ENCODE peak calls at places on chromosomes 13 and 19, in eight cellular contexts. G is cardiac muscle cell, C is A549, O is psoas muscle, X is left lung, B is uterus, L is esophagus squamous epithelium, Z is suprapubic skin. H is an unnamed sample.

GRCh38 chr13:43285891-43286602 is 262.7 kb downstream of the DNAJC15 start:
- DNase-seq in B (no peak), Z (no peak), O (peak), L (no peak), G (no peak), C (no peak), X (no peak), H (no peak)

GRCh38 chr13:103514188-103514587 is 448.0 kb upstream of the SLC10A2 start:
- DNase-seq in B (no peak), X (no peak), G (no peak), C (no peak), L (no peak), O (no peak), Z (no peak), H (no peak)

GRCh38 chr13:48028066-48028465 is 9.5 kb upstream of the NUDT15 start:
- DNase-seq in C (no peak), G (no peak), X (no peak), Z (no peak), L (no peak), B (no peak), O (no peak), H (no peak)

GRCh38 chr13:60019119-60019993 is 144.4 kb downstream of the DIAPH3 start:
- DNase-seq in C (no peak), B (no peak), O (no peak), G (peak), Z (no peak), L (no peak), X (no peak), H (no peak)

GRCh38 chr19:14073232-14073924 is 792 bp downstream of the MISP3 start:
- DNase-seq in X (peak), L (no peak), G (peak), B (peak), O (peak), C (peak), Z (no peak), H (peak)

GRCh38 chr13:20525144-20525600 is 485 bp downstream of the CRYL1 start:
- DNase-seq in B (peak), O (peak), G (peak), X (peak), C (no peak), L (no peak), Z (peak), H (peak)

GRCh38 chr13:20353973-20354372 is 121.9 kb upstream of the GJB6 start:
- DNase-seq in L (no peak), O (no peak), B (no peak), C (no peak), Z (no peak), X (no peak), G (peak), H (no peak)

GRCh38 chr19:56083668-56084067 is 37.4 kb downstream of the ZNF787 start:
- DNase-seq in X (no peak), Z (no peak), B (no peak), G (no peak), O (no peak), L (no peak), C (no peak), H (no peak)

GRCh38 chr19:38834590-38834989 is 3.0 kb upstream of the ECH1 start:
- DNase-seq in B (no peak), X (no peak), Z (no peak), L (no peak), C (no peak), O (no peak), G (no peak), H (no peak)

GRCh38 chr19:53254451-53255341 is at the start of gene ZNF677:
- DNase-seq in Z (peak), G (peak), C (no peak), X (peak), B (peak), L (peak), O (peak), H (peak)

GRCh38 chr13:21670883-21671792 is at the start of gene FGF9:
- DNase-seq in C (peak), X (peak), Z (peak), G (peak), O (peak), B (peak), L (no peak), H (peak)

DNA sequence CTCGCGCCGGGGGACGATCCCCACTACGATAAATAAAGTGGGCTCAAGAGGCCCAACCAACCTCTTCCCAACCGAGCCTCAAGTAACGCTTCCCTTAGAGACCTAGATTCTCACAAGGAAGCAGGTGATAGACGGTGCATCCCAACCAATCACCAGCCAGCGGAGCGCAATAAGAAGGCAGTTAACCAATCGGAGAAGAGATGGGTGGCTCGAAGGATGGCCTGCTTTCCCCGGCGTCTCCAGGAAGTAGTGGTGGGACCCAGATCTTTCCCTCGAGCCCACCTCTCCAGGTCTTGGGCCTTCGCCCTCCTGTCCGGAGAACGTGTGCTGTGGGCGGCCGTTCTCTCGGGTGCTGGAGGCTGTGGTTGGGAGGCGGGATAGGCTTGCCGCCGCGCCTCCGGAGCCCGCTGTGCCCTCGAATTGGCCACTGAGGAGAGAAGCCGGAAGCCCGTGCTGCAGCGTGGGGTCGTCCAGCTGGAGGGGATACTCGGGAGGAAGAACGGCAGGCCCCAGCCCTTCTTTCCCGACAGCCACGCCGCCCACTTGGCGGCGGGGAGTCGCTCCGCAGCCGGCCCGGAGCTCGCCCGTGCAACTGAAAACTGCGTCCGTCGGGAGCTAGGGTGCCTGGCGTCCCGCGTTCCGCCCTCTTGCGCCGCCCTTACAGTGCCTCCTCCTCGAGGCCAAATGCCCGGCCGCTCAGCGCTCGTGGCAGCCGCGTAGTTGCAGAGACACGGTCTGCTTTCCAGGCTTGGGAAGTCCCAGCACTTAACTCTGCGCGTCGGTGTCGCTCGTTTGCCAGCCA is at the start of gene RNF6:
- DNase-seq in Z (peak), C (peak), O (peak), B (peak), X (peak), G (peak), L (peak), H (peak)
- TF ChIP-seq CTCF in Z (no peak), C (no peak), O (no peak), B (no peak), X (no peak), G (no peak), L (peak), H (peak)

GRCh38 chr19:45137179-45137761 is 23.5 kb downstream of the NKPD1 start:
- DNase-seq in C (no peak), Z (no peak), L (no peak), B (no peak), G (peak), O (no peak), X (no peak), H (no peak)
- H3K27ac ChIP-seq in C (peak), Z (no peak), L (peak), B (no peak), G (peak), O (peak), X (no peak), H (peak)

DNA sequence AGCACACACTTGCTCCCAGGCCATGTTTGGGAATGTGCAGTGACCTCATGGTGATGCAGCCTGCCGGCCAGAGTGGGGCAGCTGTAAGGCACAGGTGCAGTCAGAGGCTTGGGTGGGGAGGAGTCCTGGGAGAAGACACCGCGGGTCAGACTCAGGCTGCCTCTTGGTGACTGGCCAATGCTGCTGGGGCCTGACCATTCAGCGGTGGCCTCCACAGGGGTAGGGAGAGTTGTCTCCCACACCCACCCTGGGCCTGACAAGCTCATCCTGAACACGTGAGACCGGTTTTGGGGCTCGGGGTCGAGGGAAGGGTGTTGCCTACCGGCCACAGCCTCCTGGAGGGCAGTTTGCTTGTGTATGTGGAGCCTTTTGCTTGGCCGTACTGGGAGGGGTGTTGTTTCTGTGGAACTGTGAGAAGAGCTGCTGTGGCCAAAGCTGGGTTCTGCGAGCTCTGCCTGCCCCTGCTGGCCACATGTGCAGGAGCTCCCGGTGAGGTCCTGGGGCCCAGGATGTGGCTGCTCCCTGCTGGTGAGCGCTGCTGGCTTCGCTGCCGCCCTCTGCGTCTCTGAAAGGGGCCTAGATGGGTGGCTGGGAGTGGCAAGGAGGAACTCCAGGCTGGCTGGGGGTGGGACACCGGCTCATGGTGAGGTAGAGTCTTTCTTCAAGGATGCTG is 22.1 kb downstream of the UPF1 start:
- DNase-seq in G (no peak), Z (no peak), L (no peak), O (no peak), X (no peak), C (no peak), B (no peak), H (no peak)
- TF ChIP-seq CTCF in G (no peak), Z (no peak), L (no peak), O (no peak), X (no peak), C (no peak), B (no peak), H (no peak)

GRCh38 chr19:3669616-3670257 is 30.5 kb downstream of the PIP5K1C start:
- DNase-seq in G (no peak), C (no peak), X (no peak), O (no peak), Z (no peak), L (no peak), B (peak), H (no peak)

GRCh38 chr19:3672575-3672948 is 27.7 kb downstream of the PIP5K1C start:
- DNase-seq in G (no peak), X (no peak), O (no peak), Z (no peak), L (no peak), B (no peak), C (no peak), H (no peak)

GRCh38 chr19:3670258-3670795 is 29.9 kb downstream of the PIP5K1C start:
- DNase-seq in L (no peak), X (no peak), B (peak), Z (peak), G (peak), O (peak), C (peak), H (no peak)

GRCh38 chr19:3671680-3672574 is 28.3 kb downstream of the PIP5K1C start:
- DNase-seq in C (no peak), B (peak), X (no peak), O (no peak), L (no peak), G (peak), Z (no peak), H (no peak)

GRCh38 chr19:3670796-3671679 is 29.2 kb downstream of the PIP5K1C start:
- DNase-seq in B (peak), C (no peak), G (peak), X (peak), O (peak), L (no peak), Z (peak), H (no peak)
- H3K27ac ChIP-seq in B (peak), C (peak), G (peak), X (peak), O (peak), L (peak), Z (peak), H (peak)

DNA sequence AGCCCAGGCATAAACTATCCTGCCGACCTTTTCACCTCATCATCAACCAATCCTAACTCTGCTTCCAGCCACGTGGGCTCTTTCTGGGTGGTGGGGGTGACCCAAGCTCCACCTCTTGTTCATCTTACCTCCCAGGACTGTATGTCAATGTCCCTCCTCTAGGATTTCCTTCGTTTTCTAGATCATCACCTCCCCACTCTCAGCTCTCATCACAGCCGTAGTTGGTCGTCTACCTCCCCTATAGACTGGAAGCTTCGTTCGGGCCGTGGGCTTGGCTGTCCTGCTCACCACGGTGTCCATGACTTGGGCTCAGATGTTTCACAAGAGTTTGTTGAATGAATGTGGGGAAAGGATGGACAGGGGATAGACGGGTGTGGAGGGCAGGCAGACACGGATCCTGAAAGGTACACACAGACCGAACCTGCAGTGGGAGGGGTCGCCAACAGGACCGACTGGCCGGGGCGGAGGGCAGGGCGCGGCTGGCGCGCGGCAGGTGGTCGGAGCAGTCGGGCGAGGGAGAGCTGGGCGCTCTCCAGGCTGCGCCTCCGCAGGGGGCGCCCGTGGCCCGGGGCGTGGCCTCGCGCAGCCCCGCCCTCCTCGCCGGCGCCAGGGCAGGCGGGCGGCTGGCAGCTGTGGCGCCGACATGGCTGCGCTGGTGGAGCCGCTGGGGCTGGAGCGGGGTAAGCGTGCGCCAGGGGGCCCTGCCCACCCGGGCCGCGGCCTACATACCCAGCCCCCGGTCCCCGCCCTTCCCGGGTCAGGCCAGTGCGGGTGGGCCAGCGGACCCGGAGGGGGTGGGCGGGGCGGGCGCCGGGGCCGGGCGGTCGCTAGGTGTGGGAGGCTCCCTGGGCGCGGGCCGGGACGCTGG is at the start of gene LIN7B:
- DNase-seq in C (peak), B (peak), X (peak), G (peak), Z (no peak), L (no peak), O (peak), H (no peak)
- TF ChIP-seq CTCF in C (peak), B (peak), X (peak), G (peak), Z (peak), L (peak), O (peak), H (peak)

DNA sequence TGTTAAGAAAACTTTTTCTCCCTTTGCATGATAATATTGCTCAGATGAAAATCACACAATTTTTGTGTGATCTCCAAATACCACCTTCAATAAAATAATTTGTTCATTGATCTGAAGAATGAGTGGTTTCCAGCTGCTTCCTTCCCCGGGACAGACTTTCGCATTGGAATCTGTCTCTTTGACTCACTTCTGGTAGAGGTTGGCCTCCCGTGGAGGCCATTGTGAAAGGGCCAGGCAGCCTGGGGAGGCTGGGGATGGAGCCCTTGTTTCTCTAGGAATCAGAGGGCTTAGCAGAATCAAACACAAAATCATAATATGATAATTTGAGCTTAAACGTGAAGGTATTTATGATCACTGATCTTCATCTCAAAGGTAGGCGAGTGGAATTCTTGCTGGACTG is 135.0 kb upstream of the ZNF536 start:
- DNase-seq in X (no peak), Z (no peak), C (no peak), B (no peak), L (no peak), G (no peak), O (no peak), H (no peak)
- H3K27ac ChIP-seq in X (no peak), Z (no peak), C (no peak), B (no peak), L (no peak), G (no peak), O (no peak), H (no peak)

GRCh38 chr13:26709461-26709860 is 51.1 kb downstream of the GPR12 start:
- DNase-seq in X (no peak), O (no peak), Z (no peak), B (no peak), G (no peak), C (no peak), L (no peak), H (no peak)

GRCh38 chr13:26708007-26708297 is 52.6 kb downstream of the GPR12 start:
- DNase-seq in Z (no peak), B (no peak), G (no peak), O (no peak), C (no peak), X (no peak), L (no peak), H (no peak)

GRCh38 chr13:26707122-26708006 is 53.2 kb downstream of the GPR12 start:
- DNase-seq in G (peak), B (no peak), L (no peak), C (peak), O (no peak), Z (no peak), X (no peak), H (no peak)

GRCh38 chr13:26710166-26710565 is 50.4 kb downstream of the GPR12 start:
- DNase-seq in O (no peak), G (no peak), Z (no peak), L (no peak), X (no peak), C (no peak), B (no peak), H (no peak)

GRCh38 chr13:26706381-26706780 is 54.2 kb downstream of the GPR12 start:
- DNase-seq in C (no peak), B (no peak), Z (no peak), X (no peak), L (no peak), G (no peak), O (no peak), H (no peak)
- TF ChIP-seq CTCF in C (no peak), B (no peak), Z (no peak), X (no peak), L (no peak), G (no peak), O (no peak), H (no peak)

GRCh38 chr19:47107953-47108746 is 5.4 kb downstream of the ZC3H4 start:
- DNase-seq in O (no peak), X (no peak), G (peak), B (no peak), L (no peak), Z (no peak), C (no peak), H (no peak)
- H3K27ac ChIP-seq in O (peak), X (peak), G (peak), B (peak), L (peak), Z (peak), C (peak), H (peak)

GRCh38 chr13:69579351-69579750 is 528.3 kb upstream of the ATXN8OS start:
- DNase-seq in Z (no peak), C (no peak), B (no peak), O (no peak), G (no peak), X (no peak), L (no peak), H (no peak)
- TF ChIP-seq CTCF in Z (no peak), C (no peak), B (no peak), O (no peak), G (no peak), X (no peak), L (no peak), H (peak)

GRCh38 chr19:36489920-36490415 is 607 bp upstream of the ZNF566 start:
- DNase-seq in B (peak), G (peak), L (peak), X (peak), Z (no peak), C (peak), O (peak), H (peak)

GRCh38 chr19:36489139-36489919 is at the start of gene ZNF566:
- DNase-seq in B (peak), O (peak), G (peak), X (peak), Z (peak), L (peak), C (peak), H (peak)

GRCh38 chr19:36488816-36489138 is 584 bp downstream of the ZNF566 start:
- DNase-seq in Z (no peak), B (no peak), C (no peak), X (no peak), G (no peak), O (no peak), L (no peak), H (peak)

GRCh38 chr19:36483653-36484052 is 5.7 kb downstream of the ZNF566 start:
- DNase-seq in Z (no peak), X (no peak), G (no peak), O (no peak), L (no peak), B (no peak), C (no peak), H (no peak)

GRCh38 chr19:36488118-36488815 is 1.1 kb downstream of the ZNF566 start:
- DNase-seq in L (no peak), B (no peak), Z (no peak), X (no peak), O (no peak), C (no peak), G (no peak), H (no peak)
- H3K27ac ChIP-seq in L (peak), B (peak), Z (peak), X (peak), O (peak), C (peak), G (no peak), H (no peak)

H was measured in dorsolateral prefrontal cortex.